ENCODE peak calls at places on chromosome 14, in ten cellular contexts. M, U, A, L, Q, H, V, C, Z and G are unnamed samples.

GRCh38 chr14:91872517-91873470 is 5.5 kb upstream of the TC2N start:
- DNase-seq in A (peak; percentile 62), Z (peak; percentile 83), C (no peak), M (peak; percentile 94), V (peak; percentile 37), U (peak; percentile 85), Q (peak; percentile 55), H (no peak), L (peak; percentile 92), G (peak; percentile 43)

GRCh38 chr14:20803221-20803620 is 577 bp upstream of the RNASE1 start:
- DNase-seq in L (no peak), H (no peak), Z (no peak), M (no peak), U (no peak), A (no peak), Q (no peak), V (no peak), C (no peak), G (no peak)

GRCh38 chr14:103995876-103996275 is 53.5 kb upstream of the RD3L start:
- DNase-seq in L (no peak), A (no peak), Z (no peak), Q (no peak), H (no peak), M (no peak), C (no peak), U (no peak), V (no peak), G (no peak)

GRCh38 chr14:38124496-38124895 is 83.2 kb upstream of the SSTR1 start:
- DNase-seq in C (no peak), L (no peak), Z (no peak), Q (no peak), U (no peak), H (no peak), A (no peak), V (no peak), M (no peak), G (no peak)

GRCh38 chr14:54565236-54566151 is 1.4 kb upstream of the SAMD4A start:
- DNase-seq in U (peak; percentile 95), Z (peak; percentile 90), L (peak; percentile 94), Q (peak; percentile 96), V (peak; percentile 88), M (peak; percentile 94), H (peak; percentile 83), C (peak; percentile 79), A (peak; percentile 93), G (peak; percentile 92)

GRCh38 chr14:44412858-44413569 is 94.1 kb downstream of the FSCB start:
- DNase-seq in L (no peak), H (no peak), A (no peak), M (no peak), Z (no peak), C (no peak), U (no peak), V (no peak), Q (no peak), G (no peak)

GRCh38 chr14:70098257-70098809 is 90.4 kb downstream of the SLC8A3 start:
- DNase-seq in H (no peak), U (no peak), Z (no peak), M (no peak), C (no peak), L (no peak), Q (no peak), A (no peak), V (no peak), G (peak; percentile 17)

GRCh38 chr14:70972107-70972976 is 65.1 kb downstream of the PCNX1 start:
- DNase-seq in L (peak; percentile 80), U (peak; percentile 71), C (peak; percentile 75), H (peak; percentile 67), A (peak; percentile 89), Z (peak; percentile 88), Q (peak; percentile 83), V (peak; percentile 21), M (peak; percentile 92), G (peak; percentile 88)

DNA sequence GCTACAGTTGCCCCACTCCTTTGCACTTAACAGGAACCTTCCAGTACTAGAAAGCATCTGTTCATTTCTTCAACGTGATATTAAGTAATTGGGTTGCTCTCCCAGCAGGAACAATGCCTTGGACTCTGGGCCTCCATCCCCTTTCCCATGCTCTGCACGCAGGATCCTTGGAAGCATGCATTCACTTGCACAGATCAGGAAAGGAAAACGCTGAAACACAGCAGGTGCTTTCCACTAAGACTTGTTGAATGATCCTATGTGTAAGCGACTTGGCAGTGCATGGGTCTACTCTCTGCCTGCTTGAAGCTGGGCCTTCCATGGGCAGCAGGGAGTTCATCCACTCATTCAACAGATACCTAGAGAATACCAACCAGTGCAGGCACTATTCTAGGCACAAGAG is 2.3 kb downstream of the LTBP2 start:
- DNase-seq in L (no peak), Z (peak; percentile 51), H (no peak), U (no peak), C (no peak), Q (no peak), M (no peak), V (no peak), A (no peak), G (no peak)
- H3K4me1 ChIP-seq in L (peaks cover 29% of the 10 kb centered on the region), Z (peaks cover 31% of the 10 kb centered on the region), H (peaks cover 11% of the 10 kb centered on the region), U (no peaks in the 10 kb centered on the region), C (no peaks in the 10 kb centered on the region), Q (no peaks in the 10 kb centered on the region), M (peaks cover 14% of the 10 kb centered on the region), V (peaks cover 27% of the 10 kb centered on the region), A (peaks cover 64% of the 10 kb centered on the region), G (peaks cover 11% of the 10 kb centered on the region)

GRCh38 chr14:73713206-73713803 is 879 bp downstream of the PNMA1 start:
- DNase-seq in L (no peak), U (no peak), Q (no peak), C (no peak), A (no peak), V (peak; percentile 36), Z (no peak), M (no peak), H (no peak), G (no peak)

GRCh38 chr14:73712540-73713141 is 1.5 kb downstream of the PNMA1 start:
- DNase-seq in M (no peak), V (no peak), L (no peak), U (no peak), C (no peak), Z (peak; percentile 27), Q (no peak), H (no peak), A (no peak), G (no peak)

GRCh38 chr14:73713804-73714655 is at the start of gene PNMA1:
- DNase-seq in V (peak; percentile 95), Z (peak; percentile 72), C (no peak), A (peak; percentile 83), M (peak; percentile 88), Q (peak; percentile 88), U (peak; percentile 89), L (peak; percentile 95), H (peak; percentile 69), G (peak; percentile 93)

GRCh38 chr14:73715707-73716106 is 1.5 kb upstream of the PNMA1 start:
- DNase-seq in Z (no peak), A (no peak), L (no peak), V (no peak), C (no peak), M (no peak), H (no peak), U (no peak), Q (no peak), G (no peak)

GRCh38 chr14:73714656-73715081 is 485 bp upstream of the PNMA1 start:
- DNase-seq in C (no peak), Z (peak; percentile 42), M (no peak), A (no peak), Q (no peak), V (peak; percentile 52), U (no peak), H (no peak), L (no peak), G (no peak)
- TF ChIP-seq POLR2A in C (no peak), Z (no peak), M (no peak), A (no peak), Q (no peak), V (no peak), U (no peak), H (no peak), L (no peak), G (no peak)

GRCh38 chr14:52356025-52356424 is 41.9 kb downstream of the PTGER2 start:
- DNase-seq in H (no peak), Q (no peak), V (no peak), A (no peak), C (no peak), M (no peak), U (no peak), Z (peak; percentile 21), L (no peak), G (no peak)

GRCh38 chr14:52355526-52355925 is 41.4 kb downstream of the PTGER2 start:
- DNase-seq in M (no peak), L (no peak), U (no peak), C (no peak), A (no peak), H (no peak), Z (peak; percentile 20), Q (no peak), V (no peak), G (no peak)

GRCh38 chr14:52352546-52352945 is 38.4 kb downstream of the PTGER2 start:
- DNase-seq in Z (peak; percentile 28), C (no peak), U (no peak), L (no peak), A (no peak), Q (no peak), V (no peak), H (no peak), M (no peak), G (no peak)

GRCh38 chr14:52354257-52354656 is 40.1 kb downstream of the PTGER2 start:
- DNase-seq in A (no peak), U (no peak), Q (no peak), H (no peak), Z (no peak), M (no peak), C (no peak), V (no peak), L (no peak), G (no peak)

GRCh38 chr14:52355016-52355430 is 40.9 kb downstream of the PTGER2 start:
- DNase-seq in C (no peak), U (no peak), H (no peak), A (no peak), M (no peak), L (no peak), V (no peak), Q (no peak), Z (peak; percentile 95), G (no peak)
- H3K27ac ChIP-seq in C (no peak overlapping the region), U (no peak overlapping the region), H (no peak overlapping the region), A (no peak overlapping the region), M (peak overlapping the region; percentile 10), L (no peak overlapping the region), V (peak overlapping the region; percentile 74), Q (no peak overlapping the region), Z (peak overlapping the region; percentile 90), G (peak overlapping the region; percentile 51)

DNA sequence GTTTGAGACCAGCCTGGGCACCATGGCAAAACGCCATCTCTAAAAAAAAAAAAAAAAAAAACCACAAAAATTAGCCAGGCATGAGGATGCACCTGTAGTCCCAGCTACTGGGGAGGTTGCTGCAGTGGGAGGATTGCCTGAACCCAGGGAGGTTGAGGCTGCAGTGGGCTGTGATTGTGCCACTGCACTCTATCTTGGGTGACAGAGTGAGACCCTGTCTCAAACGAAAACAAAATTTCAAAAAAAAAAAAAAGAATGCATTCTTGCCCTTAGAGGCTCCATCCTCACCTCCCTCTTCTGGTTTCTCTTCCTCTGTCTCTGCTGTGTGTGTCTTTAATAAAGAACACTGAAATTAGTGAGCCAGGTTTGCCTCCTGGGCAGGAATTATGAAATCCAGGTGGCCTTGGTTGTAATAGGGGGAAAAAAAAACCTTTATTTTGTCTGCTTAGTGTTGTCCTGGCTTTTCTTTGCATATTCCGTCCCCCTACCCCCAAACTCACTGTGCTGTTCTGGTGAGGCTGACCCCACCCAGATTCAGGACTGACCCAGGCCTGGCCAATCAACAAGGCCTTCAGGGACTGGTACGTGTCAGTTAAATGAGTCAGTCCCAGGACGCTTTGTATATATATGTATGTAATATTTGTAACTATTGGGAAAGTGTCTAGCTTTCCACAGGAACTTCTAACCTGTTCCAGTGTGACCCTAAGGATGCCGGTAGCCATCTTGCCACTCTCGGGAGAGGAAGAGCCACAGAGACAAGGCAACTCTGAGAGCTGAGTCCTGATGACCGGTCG is 107.6 kb downstream of the VCPKMT start:
- DNase-seq in M (no peak), H (no peak), Q (no peak), V (no peak), U (no peak), Z (peak; percentile 69), L (no peak), C (no peak), A (no peak), G (no peak)
- H3K4me1 ChIP-seq in M (peaks cover 5% of the 10 kb centered on the region), H (peaks cover 48% of the 10 kb centered on the region), Q (no peaks in the 10 kb centered on the region), V (peaks cover 29% of the 10 kb centered on the region), U (peaks cover 5% of the 10 kb centered on the region), Z (peaks cover 16% of the 10 kb centered on the region), L (no peaks in the 10 kb centered on the region), C (peaks cover 43% of the 10 kb centered on the region), A (peaks cover 3% of the 10 kb centered on the region), G (peaks cover 5% of the 10 kb centered on the region)